ENCODE peak calls at places on chromosomes 3 and 15, in ten cellular contexts. J is PC-3; C is LoVo; P is stimulated activated CD8-positive, alpha-beta memory T cell treated with anti-CD3 and anti-CD28 coated beads, Interleukin-15, amount 100 ng/mL, for 24 hours; E is NCI-H446; H is transverse colon; V is NCI-H345; Z is activated CD4-positive, alpha-beta T cell treated with anti-CD3 and anti-CD28 coated beads for 4 hours; X is activated T-cell treated with anti-CD3 and anti-CD28 coated beads, Interleukin-2, amount 50 U/mL, for 72 hours; W is retinal pigment epithelial cell. T is an unnamed sample.

GRCh38 chr15:25092661-25093060 is 137.9 kb downstream of the SNRPN start:
- DNase-seq in P (no peak), V (no peak), H (no peak), J (no peak), C (no peak), Z (no peak), X (no peak), E (no peak), W (no peak), T (no peak)

GRCh38 chr3:196638922-196639516 is 475 bp upstream of the NRROS start:
- DNase-seq in E (no peak), Z (no peak), C (no peak), P (no peak), X (no peak), J (no peak), W (no peak), V (no peak), H (no peak), T (no peak)

GRCh38 chr15:48861813-48862431 is 16.0 kb upstream of the EID1 start:
- DNase-seq in C (peak; percentile 78), W (peak; percentile 33), E (peak; percentile 25), V (peak; percentile 40), H (peak; percentile 8), P (no peak), J (peak; percentile 68), X (peak; percentile 48), Z (peak; percentile 58), T (peak; percentile 70)

GRCh38 chr3:127887321-127887720 is 27.7 kb upstream of the KBTBD12 start:
- DNase-seq in X (no peak), Z (no peak), P (no peak), W (no peak), V (no peak), E (no peak), J (peak; percentile 42), C (no peak), H (no peak), T (no peak)

GRCh38 chr3:11901286-11901875 is 54.7 kb upstream of the TAMM41 start:
- DNase-seq in Z (no peak), X (no peak), V (no peak), C (no peak), E (no peak), W (no peak), P (no peak), J (no peak), H (no peak), T (no peak)

GRCh38 chr3:57007513-57008415 is 52.7 kb upstream of the SPATA12 start:
- DNase-seq in J (peak; percentile 83), P (no peak), H (peak; percentile 56), W (peak; percentile 80), E (no peak), V (no peak), X (peak; percentile 34), Z (peak; percentile 29), C (no peak), T (peak; percentile 92)

GRCh38 chr3:156704370-156705036 is 30.1 kb downstream of the TIPARP start:
- DNase-seq in P (no peak), W (no peak), V (no peak), C (no peak), Z (no peak), J (no peak), E (no peak), X (no peak), H (no peak), T (no peak)

GRCh38 chr15:68618339-68619302 is 39.8 kb downstream of the CORO2B start:
- DNase-seq in C (no peak), J (peak; percentile 17), P (no peak), H (no peak), E (no peak), X (no peak), V (peak; percentile 7), W (no peak), Z (no peak), T (no peak)

GRCh38 chr15:44712108-44713005 is 1.0 kb downstream of the B2M start:
- DNase-seq in H (peak; percentile 80), V (peak; percentile 45), Z (peak; percentile 65), W (no peak), C (peak; percentile 76), X (peak; percentile 68), P (no peak), J (peak; percentile 84), E (no peak), T (no peak)

GRCh38 chr3:24237971-24238767 is 256.5 kb downstream of the THRB start:
- DNase-seq in J (peak; percentile 92), P (no peak), C (peak; percentile 77), E (no peak), W (peak; percentile 56), V (peak; percentile 46), Z (peak; percentile 24), X (peak; percentile 28), H (peak; percentile 26), T (peak; percentile 89)

GRCh38 chr3:9056581-9056980 is 93.3 kb upstream of the RAD18 start:
- DNase-seq in Z (no peak), W (no peak), V (no peak), P (no peak), C (no peak), J (no peak), X (no peak), E (no peak), H (no peak), T (no peak)

GRCh38 chr15:92840149-92840548 is 60.0 kb upstream of the CHD2 start:
- DNase-seq in C (no peak), X (no peak), W (no peak), V (no peak), J (peak; percentile 24), P (no peak), E (no peak), H (no peak), Z (no peak), T (no peak)

GRCh38 chr15:100877551-100877950 is 2.1 kb upstream of the ALDH1A3 start:
- DNase-seq in P (no peak), J (peak; percentile 56), E (no peak), W (no peak), Z (no peak), X (no peak), V (peak; percentile 2), H (no peak), C (peak; percentile 70), T (no peak)

GRCh38 chr3:10015476-10015904 is 10.7 kb upstream of the FANCD2 start:
- DNase-seq in V (no peak), C (no peak), H (peak; percentile 81), P (no peak), Z (no peak), X (no peak), E (no peak), W (no peak), J (peak; percentile 75), T (peak; percentile 99)

GRCh38 chr3:135849827-135850226 is 115.7 kb upstream of the PPP2R3A start:
- DNase-seq in C (no peak), V (no peak), W (no peak), P (no peak), J (no peak), H (no peak), E (no peak), X (no peak), Z (no peak), T (no peak)

GRCh38 chr3:125326957-125327356 is 48.2 kb downstream of the ZNF148 start:
- DNase-seq in C (no peak), P (no peak), J (no peak), W (no peak), V (no peak), Z (no peak), X (no peak), E (no peak), H (no peak), T (no peak)

GRCh38 chr3:119409844-119410243 is 53.6 kb downstream of the TMEM39A start:
- DNase-seq in P (no peak), C (no peak), W (no peak), Z (no peak), V (no peak), J (no peak), X (no peak), H (no peak), E (no peak), T (no peak)

GRCh38 chr3:66475386-66476020 is 25.3 kb downstream of the LRIG1 start:
- DNase-seq in J (no peak), E (no peak), W (no peak), X (no peak), H (no peak), P (no peak), C (no peak), V (peak; percentile 76), Z (no peak), T (no peak)

GRCh38 chr3:53056442-53056841 is 10.6 kb upstream of the SFMBT1 start:
- DNase-seq in V (no peak), W (no peak), H (no peak), J (peak; percentile 50), Z (no peak), C (no peak), P (no peak), X (no peak), E (no peak), T (no peak)

GRCh38 chr3:146335386-146335785 is 84.5 kb upstream of the PLSCR4 start:
- DNase-seq in P (no peak), W (no peak), Z (no peak), V (no peak), H (no peak), J (no peak), E (no peak), X (no peak), C (no peak), T (no peak)

GRCh38 chr3:182979719-182980191 is 583 bp downstream of the DCUN1D1 start:
- DNase-seq in C (no peak), V (peak; percentile 50), H (peak; percentile 35), P (no peak), J (peak; percentile 37), Z (peak; percentile 5), W (no peak), X (peak; percentile 7), E (no peak), T (peak; percentile 20)

GRCh38 chr3:17749705-17750293 is 7.4 kb upstream of the TBC1D5 start:
- DNase-seq in X (no peak), H (peak; percentile 15), P (no peak), V (no peak), Z (no peak), C (no peak), W (no peak), J (no peak), E (no peak), T (no peak)

GRCh38 chr15:63402498-63403253 is 21.0 kb upstream of the CA12 start:
- DNase-seq in V (peak; percentile 4), C (peak; percentile 56), W (no peak), J (peak; percentile 70), X (no peak), Z (peak; percentile 21), P (no peak), H (no peak), E (no peak), T (peak; percentile 11)

GRCh38 chr15:50463423-50464358 is 39.5 kb downstream of the USP8 start:
- DNase-seq in E (no peak), W (no peak), V (no peak), J (no peak), C (no peak), Z (no peak), P (no peak), X (no peak), H (no peak), T (no peak)

GRCh38 chr3:5016218-5017161 is 37.3 kb downstream of the BHLHE40 start:
- DNase-seq in C (peak; percentile 88), P (no peak), E (no peak), V (no peak), J (peak; percentile 75), W (peak; percentile 43), X (peak; percentile 44), H (peak; percentile 78), Z (peak; percentile 36), T (peak; percentile 60)

GRCh38 chr3:36302626-36303025 is 77.7 kb upstream of the STAC start:
- DNase-seq in W (no peak), Z (no peak), E (no peak), X (no peak), J (no peak), C (no peak), V (no peak), P (no peak), H (no peak), T (no peak)

GRCh38 chr3:50627407-50628051 is 10.6 kb downstream of the MAPKAPK3 start:
- DNase-seq in W (peak; percentile 95), V (no peak), E (no peak), C (peak; percentile 61), H (no peak), X (no peak), J (peak; percentile 97), Z (peak; percentile 24), P (no peak), T (peak; percentile 41)

GRCh38 chr3:108100906-108101305 is 10.1 kb upstream of the CD47 start:
- DNase-seq in W (no peak), P (no peak), C (no peak), V (no peak), H (no peak), Z (peak; percentile 53), E (no peak), X (peak; percentile 63), J (no peak), T (no peak)

T was measured in cardiac muscle cell.